ENCODE peak calls at places on chromosome 5, in four cellular contexts. C is transverse colon, R is stomach, X is endothelial cell of umbilical vein. D is an unnamed sample.

GRCh38 chr5:2737273-2738155 is 14.0 kb downstream of the IRX2 start:
- DNase-seq in C (no peak), R (no peak), X (no peak), D (no peak)

GRCh38 chr5:112013660-112014059 is 256.7 kb upstream of the NREP start:
- DNase-seq in C (no peak), R (no peak), X (no peak), D (no peak)

GRCh38 chr5:4537489-4537888 is 602.6 kb upstream of the ADAMTS16 start:
- DNase-seq in C (no peak), R (no peak), X (no peak), D (no peak)

GRCh38 chr5:65209341-65209740 is 272.4 kb downstream of the ADAMTS6 start:
- DNase-seq in C (no peak), R (no peak), X (peak), D (no peak)

GRCh38 chr5:54905246-54905770 is 80.1 kb downstream of the ESM1 start:
- DNase-seq in C (no peak), R (no peak), X (no peak), D (no peak)

GRCh38 chr5:131610198-131611063 is 24.6 kb downstream of the RAPGEF6 start:
- DNase-seq in C (no peak), R (no peak), X (peak), D (no peak)

GRCh38 chr5:40716000-40716399 is 36.3 kb downstream of the PTGER4 start:
- DNase-seq in C (no peak), R (no peak), X (peak), D (no peak)

GRCh38 chr5:39283231-39283818 is 64.0 kb upstream of the FYB1 start:
- DNase-seq in C (peak), R (no peak), X (peak), D (no peak)

GRCh38 chr5:93017854-93018253 is 563.2 kb downstream of the NR2F1-AS1 start:
- DNase-seq in C (no peak), R (no peak), X (no peak), D (no peak)

GRCh38 chr5:60835554-60835953 is 8.5 kb downstream of the ELOVL7 start:
- DNase-seq in C (no peak), R (no peak), X (peak), D (no peak)

GRCh38 chr5:97488126-97488668 is 305.1 kb upstream of the RIOK2 start:
- DNase-seq in C (no peak), R (no peak), X (no peak), D (no peak)

GRCh38 chr5:59042201-59042600 is 459.3 kb downstream of the RAB3C start:
- DNase-seq in C (no peak), R (no peak), X (peak), D (no peak)

GRCh38 chr5:83564069-83564749 is 92.7 kb downstream of the VCAN start:
- DNase-seq in C (no peak), R (no peak), X (peak), D (no peak)

GRCh38 chr5:112757468-112758208 is 20.0 kb downstream of the APC start:
- DNase-seq in C (no peak), R (no peak), X (peak), D (no peak)

GRCh38 chr5:173029499-173029921 is 26.6 kb upstream of the CREBRF start:
- DNase-seq in C (no peak), R (no peak), X (peak), D (no peak)

GRCh38 chr5:149810856-149811255 is 80.7 kb downstream of the PPARGC1B start:
- DNase-seq in C (no peak), R (no peak), X (no peak), D (no peak)

GRCh38 chr5:54524704-54525103 is 7.1 kb downstream of the SNX18 start:
- DNase-seq in C (peak), R (peak), X (peak), D (no peak)

GRCh38 chr5:170248635-170249227 is 15.9 kb downstream of the C5orf58 start:
- DNase-seq in C (no peak), R (no peak), X (no peak), D (no peak)

GRCh38 chr5:72569423-72569939 is 62.3 kb upstream of the ZNF366 start:
- DNase-seq in C (no peak), R (no peak), X (no peak), D (no peak)

GRCh38 chr5:75091597-75091996 is 39.2 kb upstream of the GCNT4 start:
- DNase-seq in C (no peak), R (no peak), X (no peak), D (no peak)

GRCh38 chr5:144385597-144385996 is 214.9 kb downstream of the KCTD16 start:
- DNase-seq in C (no peak), R (no peak), X (no peak), D (no peak)

GRCh38 chr5:145484195-145484594 is 350.9 kb downstream of the PRELID2 start:
- DNase-seq in C (no peak), R (no peak), X (peak), D (no peak)

GRCh38 chr5:16970260-16970659 is 34.2 kb upstream of the MYO10 start:
- DNase-seq in C (no peak), R (no peak), X (no peak), D (no peak)

GRCh38 chr5:173003360-173003759 is 19.8 kb downstream of the ATP6V0E1 start:
- DNase-seq in C (no peak), R (no peak), X (peak), D (no peak)

GRCh38 chr5:38404667-38405276 is 146.4 kb downstream of the EGFLAM start:
- DNase-seq in C (no peak), R (peak), X (no peak), D (no peak)

GRCh38 chr5:172637122-172637580 is 3.9 kb upstream of the NEURL1B start:
- DNase-seq in C (peak), R (no peak), X (no peak), D (no peak)

GRCh38 chr5:174371600-174372094 is 326.1 kb downstream of the NSG2 start:
- DNase-seq in C (no peak), R (no peak), X (no peak), D (no peak)

GRCh38 chr5:145479862-145480261 is 355.3 kb downstream of the PRELID2 start:
- DNase-seq in C (no peak), R (no peak), X (no peak), D (no peak)

GRCh38 chr5:181133610-181134231 is 2.8 kb upstream of the OR2V1 start:
- DNase-seq in C (peak), R (peak), X (peak), D (no peak)

DNA sequence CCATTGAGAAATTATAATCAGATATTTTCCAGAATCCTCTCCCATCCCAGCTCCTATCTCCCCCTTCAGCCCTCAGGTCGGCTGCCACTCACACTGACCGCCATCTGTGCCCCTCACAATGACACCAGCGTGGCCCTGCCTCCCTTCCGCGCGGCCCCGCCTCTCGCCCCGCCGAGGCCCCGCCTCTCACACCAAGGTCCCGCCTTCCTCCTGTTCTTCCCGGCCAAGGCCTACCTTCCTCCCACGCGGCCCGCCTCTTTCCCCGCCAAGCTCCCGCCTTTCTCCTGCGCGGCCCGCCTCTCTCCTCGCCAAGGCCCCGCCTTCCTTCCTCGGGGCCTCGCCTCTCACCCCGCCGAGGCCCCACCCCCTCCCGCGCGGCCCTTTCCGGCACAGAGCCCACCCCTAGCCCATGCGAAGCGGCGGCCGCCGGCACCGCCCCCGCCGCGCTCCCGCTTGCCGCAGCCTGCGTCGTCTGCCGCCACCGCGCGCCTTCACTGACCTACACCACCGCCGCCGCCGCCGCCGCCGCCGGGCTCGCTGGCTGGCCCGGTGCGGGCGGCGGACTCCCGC is at the start of gene DNAJC21:
- DNase-seq in C (peak), R (peak), X (peak), D (peak)
- TF ChIP-seq POLR2A in C (no peak), R (no peak), X (no peak), D (no peak)

GRCh38 chr5:80963966-80964481 is 3.9 kb downstream of the RASGRF2 start:
- DNase-seq in C (no peak), R (no peak), X (no peak), D (no peak)
- TF ChIP-seq POLR2AphosphoS5 in C (no peak), R (no peak), X (no peak), D (no peak)

DNA sequence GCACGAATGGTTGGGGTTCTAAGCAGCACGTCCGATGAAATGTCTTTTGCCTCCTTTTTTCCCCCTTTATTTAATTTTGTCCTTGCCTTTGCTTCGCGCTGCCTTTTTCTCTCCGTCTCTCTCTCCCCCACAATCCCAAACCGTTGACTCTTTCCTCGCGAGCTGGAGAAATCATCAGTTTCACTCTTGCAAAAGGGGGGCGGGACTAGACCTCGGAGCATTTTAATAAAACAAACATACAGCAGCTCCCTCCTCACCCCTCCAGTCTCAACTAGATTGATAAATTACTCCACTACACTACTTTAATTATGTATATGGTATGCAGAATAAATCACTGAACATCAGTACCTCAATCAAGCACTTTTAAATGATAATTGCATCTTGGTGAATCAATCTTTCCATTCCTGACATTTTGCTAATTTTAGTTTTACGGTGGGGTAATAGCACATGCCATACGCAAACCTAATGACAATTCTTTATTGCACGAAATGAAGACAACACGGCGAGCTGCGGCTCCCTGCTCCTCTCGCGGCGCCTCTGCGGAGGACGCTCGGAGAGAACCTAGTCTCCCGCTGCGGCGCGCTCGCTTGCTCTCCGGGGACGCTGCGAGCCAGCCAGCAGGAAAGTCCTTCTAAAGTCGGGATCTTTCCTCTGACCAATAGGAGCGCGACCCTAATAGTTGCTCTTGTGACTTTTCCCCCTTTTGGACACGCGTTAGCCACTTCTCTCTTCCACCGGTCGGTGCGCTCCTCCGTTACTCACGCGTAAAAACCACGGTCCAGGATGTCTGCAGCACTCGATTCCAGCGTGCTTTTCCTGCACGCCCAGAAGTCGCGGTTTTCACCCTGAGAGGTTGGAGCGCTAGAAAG is 816 bp upstream of the MEF2C start:
- DNase-seq in C (peak), R (peak), X (peak), D (peak)
- TF ChIP-seq POLR2A in C (peak), R (no peak), X (no peak), D (peak)

GRCh38 chr5:78501411-78502338 is 141.3 kb downstream of the SCAMP1 start:
- DNase-seq in C (no peak), R (no peak), X (peak), D (no peak)
- TF ChIP-seq POLR2AphosphoS5 in C (no peak), R (no peak), X (no peak), D (no peak)

GRCh38 chr5:6450235-6450860 is 1.7 kb downstream of the UBE2QL1 start:
- DNase-seq in C (no peak), R (no peak), X (no peak), D (no peak)
- TF ChIP-seq POLR2A in C (no peak), R (no peak), X (no peak), D (no peak)

GRCh38 chr5:34717426-34718327 is 61.5 kb downstream of the RAI14 start:
- DNase-seq in C (no peak), R (no peak), X (peak), D (no peak)

GRCh38 chr5:34716986-34717385 is 60.9 kb downstream of the RAI14 start:
- DNase-seq in C (no peak), R (no peak), X (peak), D (no peak)

GRCh38 chr5:34721359-34721758 is 65.2 kb downstream of the RAI14 start:
- DNase-seq in C (no peak), R (no peak), X (no peak), D (no peak)

GRCh38 chr5:34718516-34718915 is 62.4 kb downstream of the RAI14 start:
- DNase-seq in C (no peak), R (no peak), X (no peak), D (no peak)

DNA sequence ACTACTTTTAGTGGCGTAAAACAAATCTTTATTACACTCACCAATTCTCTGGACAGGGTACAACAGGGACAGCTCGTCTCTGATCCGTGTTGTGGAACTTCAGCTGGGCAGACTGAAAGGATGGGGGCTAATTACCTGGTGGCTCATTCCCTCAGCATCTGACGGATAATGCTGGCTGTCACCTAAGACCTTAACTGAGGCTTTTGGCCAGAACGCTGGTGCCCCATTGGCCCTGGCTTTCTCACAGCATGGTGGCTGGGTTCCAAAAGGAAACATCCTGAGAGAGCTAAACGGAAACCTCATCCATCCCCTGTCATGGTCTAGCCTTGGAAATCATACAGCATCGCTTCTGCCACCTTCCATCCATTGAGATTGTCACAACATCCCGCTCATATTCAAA is 62.9 kb downstream of the RAI14 start:
- DNase-seq in C (no peak), R (no peak), X (no peak), D (no peak)
- TF ChIP-seq POLR2AphosphoS5 in C (no peak), R (no peak), X (no peak), D (no peak)

GRCh38 chr5:77851229-77852067 is 75.3 kb upstream of the TBCA start:
- DNase-seq in C (no peak), R (no peak), X (peak), D (peak)
- TF ChIP-seq POLR2A in C (no peak), R (no peak), X (no peak), D (no peak)

DNA sequence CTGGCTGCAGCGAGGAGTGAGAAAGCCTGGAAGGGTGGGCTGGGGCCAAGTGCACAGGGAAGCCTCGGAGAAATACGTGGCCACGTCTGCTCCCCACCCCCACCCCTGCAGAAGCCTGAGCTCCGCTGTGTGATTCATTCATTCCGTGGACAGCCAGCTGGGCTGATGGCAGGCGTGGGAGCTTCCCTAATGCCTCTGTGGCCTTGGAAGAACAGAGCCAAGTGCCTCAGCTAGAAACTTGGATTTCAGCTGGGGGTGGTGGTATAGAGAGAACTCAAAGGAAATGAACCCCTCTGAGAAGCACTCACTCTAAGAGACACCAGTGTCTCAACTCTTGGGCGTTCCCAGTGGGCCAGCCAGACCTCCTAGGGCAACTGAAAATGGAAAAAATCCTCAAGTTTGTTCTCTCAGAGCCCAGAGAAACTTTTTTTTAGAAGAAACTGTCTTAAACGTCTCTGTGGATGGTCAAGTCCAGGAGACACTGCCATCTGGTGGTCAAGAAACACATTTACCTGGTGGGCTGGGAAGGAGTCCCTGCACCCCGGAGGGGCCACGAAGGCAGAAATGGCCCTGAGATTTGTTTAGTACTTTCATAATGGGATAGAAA is 18.0 kb downstream of the ATOX1 start:
- DNase-seq in C (peak), R (peak), X (peak), D (peak)
- TF ChIP-seq POLR2AphosphoS5 in C (no peak), R (no peak), X (no peak), D (no peak)

GRCh38 chr5:41869739-41870620 is at the start of gene OXCT1:
- DNase-seq in C (peak), R (peak), X (peak), D (peak)
- TF ChIP-seq POLR2A in C (peak), R (no peak), X (peak), D (peak)

D was measured in GM12892.